ENCODE peak calls at places on chromosomes 16 and 17, in ten cellular contexts. One of them, this sample, is unnamed.

GRCh38 chr17:44074231-44074910 is 3.8 kb downstream of the G6PC3 start:
- DNase-seq in HuH-7.5: no peak
- DNase-seq in activated CD4-positive, alpha-beta T cell treated with anti-CD3 and anti-CD28 coated beads, Interleukin-2, amount 10 ng/mL, durations not matched to agents 7 days and 5 days: no peak
- DNase-seq in A549: no peak
- DNase-seq in HT1080: no peak
- DNase-seq in HAP-1: no peak
- DNase-seq in brain microvascular endothelial cell: no peak
- DNase-seq in RPMI7951: no peak
- DNase-seq in activated T-cell treated with anti-CD3 and anti-CD28 coated beads, Interleukin-2, amount 50 U/mL, for 24 hours: no peak
- DNase-seq in NCI-H1417: peak; percentile 31
- DNase-seq in this sample: no peak

GRCh38 chr16:89700100-89700648 is 1.3 kb downstream of the SPATA2L start:
- DNase-seq in NCI-H1417: peak; percentile 98
- DNase-seq in HAP-1: peak; percentile 100
- DNase-seq in RPMI7951: peak; percentile 96
- DNase-seq in brain microvascular endothelial cell: peak; percentile 96
- DNase-seq in activated T-cell treated with anti-CD3 and anti-CD28 coated beads, Interleukin-2, amount 50 U/mL, for 24 hours: peak; percentile 97
- DNase-seq in activated CD4-positive, alpha-beta T cell treated with anti-CD3 and anti-CD28 coated beads, Interleukin-2, amount 10 ng/mL, durations not matched to agents 7 days and 5 days: peak; percentile 96
- DNase-seq in A549: peak; percentile 99
- DNase-seq in HuH-7.5: peak; percentile 99
- DNase-seq in HT1080: peak; percentile 96
- DNase-seq in this sample: peak; percentile 99

GRCh38 chr17:3802461-3803307 is 1.7 kb upstream of the ITGAE start:
- DNase-seq in HuH-7.5: peak; percentile 58
- DNase-seq in HAP-1: no peak
- DNase-seq in A549: no peak
- DNase-seq in RPMI7951: peak; percentile 73
- DNase-seq in activated CD4-positive, alpha-beta T cell treated with anti-CD3 and anti-CD28 coated beads, Interleukin-2, amount 10 ng/mL, durations not matched to agents 7 days and 5 days: no peak
- DNase-seq in brain microvascular endothelial cell: peak; percentile 75
- DNase-seq in HT1080: peak; percentile 91
- DNase-seq in NCI-H1417: no peak
- DNase-seq in activated T-cell treated with anti-CD3 and anti-CD28 coated beads, Interleukin-2, amount 50 U/mL, for 24 hours: no peak
- DNase-seq in this sample: peak; percentile 54

GRCh38 chr17:78751447-78752067 is 30.5 kb downstream of the CYTH1 start:
- DNase-seq in RPMI7951: no peak
- DNase-seq in HuH-7.5: no peak
- DNase-seq in activated T-cell treated with anti-CD3 and anti-CD28 coated beads, Interleukin-2, amount 50 U/mL, for 24 hours: no peak
- DNase-seq in HAP-1: no peak
- DNase-seq in NCI-H1417: no peak
- DNase-seq in activated CD4-positive, alpha-beta T cell treated with anti-CD3 and anti-CD28 coated beads, Interleukin-2, amount 10 ng/mL, durations not matched to agents 7 days and 5 days: no peak
- DNase-seq in HT1080: no peak
- DNase-seq in A549: no peak
- DNase-seq in brain microvascular endothelial cell: no peak
- DNase-seq in this sample: no peak

GRCh38 chr16:55225972-55226542 is 97.9 kb upstream of the IRX6 start:
- DNase-seq in brain microvascular endothelial cell: no peak
- DNase-seq in HT1080: peak; percentile 32
- DNase-seq in HAP-1: no peak
- DNase-seq in HuH-7.5: no peak
- DNase-seq in activated CD4-positive, alpha-beta T cell treated with anti-CD3 and anti-CD28 coated beads, Interleukin-2, amount 10 ng/mL, durations not matched to agents 7 days and 5 days: no peak
- DNase-seq in RPMI7951: no peak
- DNase-seq in NCI-H1417: no peak
- DNase-seq in A549: no peak
- DNase-seq in activated T-cell treated with anti-CD3 and anti-CD28 coated beads, Interleukin-2, amount 50 U/mL, for 24 hours: no peak
- DNase-seq in this sample: no peak

GRCh38 chr16:75097941-75098897 is 18.4 kb downstream of the LDHD start:
- DNase-seq in HAP-1: no peak
- DNase-seq in A549: no peak
- DNase-seq in activated T-cell treated with anti-CD3 and anti-CD28 coated beads, Interleukin-2, amount 50 U/mL, for 24 hours: peak; percentile 81
- DNase-seq in HT1080: no peak
- DNase-seq in activated CD4-positive, alpha-beta T cell treated with anti-CD3 and anti-CD28 coated beads, Interleukin-2, amount 10 ng/mL, durations not matched to agents 7 days and 5 days: peak; percentile 54
- DNase-seq in HuH-7.5: no peak
- DNase-seq in NCI-H1417: no peak
- DNase-seq in brain microvascular endothelial cell: no peak
- DNase-seq in RPMI7951: no peak
- DNase-seq in this sample: no peak

GRCh38 chr16:56279132-56279531 is 87.8 kb downstream of the GNAO1 start:
- DNase-seq in activated CD4-positive, alpha-beta T cell treated with anti-CD3 and anti-CD28 coated beads, Interleukin-2, amount 10 ng/mL, durations not matched to agents 7 days and 5 days: peak; percentile 74
- DNase-seq in RPMI7951: no peak
- DNase-seq in brain microvascular endothelial cell: no peak
- DNase-seq in HAP-1: no peak
- DNase-seq in HuH-7.5: no peak
- DNase-seq in activated T-cell treated with anti-CD3 and anti-CD28 coated beads, Interleukin-2, amount 50 U/mL, for 24 hours: peak; percentile 64
- DNase-seq in HT1080: no peak
- DNase-seq in NCI-H1417: no peak
- DNase-seq in A549: no peak
- DNase-seq in this sample: no peak

GRCh38 chr17:35841505-35841904 is 27.2 kb downstream of the HEATR9 start:
- DNase-seq in HuH-7.5: no peak
- DNase-seq in HAP-1: no peak
- DNase-seq in HT1080: peak; percentile 34
- DNase-seq in activated T-cell treated with anti-CD3 and anti-CD28 coated beads, Interleukin-2, amount 50 U/mL, for 24 hours: no peak
- DNase-seq in A549: no peak
- DNase-seq in brain microvascular endothelial cell: peak; percentile 31
- DNase-seq in RPMI7951: peak; percentile 27
- DNase-seq in activated CD4-positive, alpha-beta T cell treated with anti-CD3 and anti-CD28 coated beads, Interleukin-2, amount 10 ng/mL, durations not matched to agents 7 days and 5 days: no peak
- DNase-seq in NCI-H1417: no peak
- DNase-seq in this sample: no peak

GRCh38 chr16:84223456-84223855 is 16.4 kb downstream of the KCNG4 start:
- DNase-seq in RPMI7951: no peak
- DNase-seq in activated CD4-positive, alpha-beta T cell treated with anti-CD3 and anti-CD28 coated beads, Interleukin-2, amount 10 ng/mL, durations not matched to agents 7 days and 5 days: no peak
- DNase-seq in brain microvascular endothelial cell: no peak
- DNase-seq in HT1080: no peak
- DNase-seq in A549: no peak
- DNase-seq in HuH-7.5: no peak
- DNase-seq in HAP-1: no peak
- DNase-seq in NCI-H1417: no peak
- DNase-seq in activated T-cell treated with anti-CD3 and anti-CD28 coated beads, Interleukin-2, amount 50 U/mL, for 24 hours: no peak
- DNase-seq in this sample: no peak

GRCh38 chr17:58121925-58122324 is 26.3 kb upstream of the OR4D1 start:
- DNase-seq in RPMI7951: peak; percentile 55
- DNase-seq in brain microvascular endothelial cell: peak; percentile 25
- DNase-seq in activated CD4-positive, alpha-beta T cell treated with anti-CD3 and anti-CD28 coated beads, Interleukin-2, amount 10 ng/mL, durations not matched to agents 7 days and 5 days: peak; percentile 63
- DNase-seq in HAP-1: peak; percentile 15
- DNase-seq in A549: peak; percentile 76
- DNase-seq in HuH-7.5: no peak
- DNase-seq in HT1080: peak; percentile 32
- DNase-seq in NCI-H1417: peak; percentile 9
- DNase-seq in activated T-cell treated with anti-CD3 and anti-CD28 coated beads, Interleukin-2, amount 50 U/mL, for 24 hours: no peak
- DNase-seq in this sample: no peak

GRCh38 chr17:65820306-65820705 is 258.9 kb upstream of the AXIN2 start:
- DNase-seq in HT1080: no peak
- DNase-seq in HuH-7.5: no peak
- DNase-seq in A549: no peak
- DNase-seq in activated CD4-positive, alpha-beta T cell treated with anti-CD3 and anti-CD28 coated beads, Interleukin-2, amount 10 ng/mL, durations not matched to agents 7 days and 5 days: no peak
- DNase-seq in activated T-cell treated with anti-CD3 and anti-CD28 coated beads, Interleukin-2, amount 50 U/mL, for 24 hours: no peak
- DNase-seq in NCI-H1417: no peak
- DNase-seq in RPMI7951: no peak
- DNase-seq in HAP-1: no peak
- DNase-seq in brain microvascular endothelial cell: no peak
- DNase-seq in this sample: no peak

GRCh38 chr17:6641374-6641818 is 536 bp downstream of the TXNDC17 start:
- DNase-seq in HT1080: peak; percentile 10
- DNase-seq in RPMI7951: no peak
- DNase-seq in activated CD4-positive, alpha-beta T cell treated with anti-CD3 and anti-CD28 coated beads, Interleukin-2, amount 10 ng/mL, durations not matched to agents 7 days and 5 days: peak; percentile 21
- DNase-seq in brain microvascular endothelial cell: no peak
- DNase-seq in NCI-H1417: no peak
- DNase-seq in A549: no peak
- DNase-seq in HuH-7.5: no peak
- DNase-seq in activated T-cell treated with anti-CD3 and anti-CD28 coated beads, Interleukin-2, amount 50 U/mL, for 24 hours: peak; percentile 44
- DNase-seq in HAP-1: peak; percentile 40
- DNase-seq in this sample: no peak

GRCh38 chr17:2396568-2397246 is 4.2 kb downstream of the MNT start:
- DNase-seq in RPMI7951: peak; percentile 98
- DNase-seq in HAP-1: peak; percentile 96
- DNase-seq in HT1080: peak; percentile 97
- DNase-seq in activated CD4-positive, alpha-beta T cell treated with anti-CD3 and anti-CD28 coated beads, Interleukin-2, amount 10 ng/mL, durations not matched to agents 7 days and 5 days: peak; percentile 53
- DNase-seq in NCI-H1417: peak; percentile 36
- DNase-seq in HuH-7.5: peak; percentile 72
- DNase-seq in brain microvascular endothelial cell: peak; percentile 97
- DNase-seq in A549: peak; percentile 98
- DNase-seq in activated T-cell treated with anti-CD3 and anti-CD28 coated beads, Interleukin-2, amount 50 U/mL, for 24 hours: peak; percentile 70
- DNase-seq in this sample: peak; percentile 91

GRCh38 chr16:53773881-53774280 is 69.9 kb downstream of the FTO start:
- DNase-seq in activated T-cell treated with anti-CD3 and anti-CD28 coated beads, Interleukin-2, amount 50 U/mL, for 24 hours: no peak
- DNase-seq in HAP-1: no peak
- DNase-seq in HT1080: no peak
- DNase-seq in NCI-H1417: no peak
- DNase-seq in activated CD4-positive, alpha-beta T cell treated with anti-CD3 and anti-CD28 coated beads, Interleukin-2, amount 10 ng/mL, durations not matched to agents 7 days and 5 days: no peak
- DNase-seq in RPMI7951: peak; percentile 41
- DNase-seq in A549: no peak
- DNase-seq in HuH-7.5: no peak
- DNase-seq in brain microvascular endothelial cell: no peak
- DNase-seq in this sample: no peak

GRCh38 chr17:75965468-75965867 is 13.5 kb downstream of the ACOX1 start:
- DNase-seq in A549: no peak
- DNase-seq in NCI-H1417: no peak
- DNase-seq in activated T-cell treated with anti-CD3 and anti-CD28 coated beads, Interleukin-2, amount 50 U/mL, for 24 hours: no peak
- DNase-seq in brain microvascular endothelial cell: no peak
- DNase-seq in RPMI7951: no peak
- DNase-seq in HuH-7.5: no peak
- DNase-seq in activated CD4-positive, alpha-beta T cell treated with anti-CD3 and anti-CD28 coated beads, Interleukin-2, amount 10 ng/mL, durations not matched to agents 7 days and 5 days: no peak
- DNase-seq in HAP-1: no peak
- DNase-seq in HT1080: no peak
- DNase-seq in this sample: no peak

GRCh38 chr16:13436641-13437423 is 483.1 kb upstream of the ERCC4 start:
- DNase-seq in RPMI7951: peak; percentile 81
- DNase-seq in A549: peak; percentile 9
- DNase-seq in NCI-H1417: no peak
- DNase-seq in HAP-1: no peak
- DNase-seq in HuH-7.5: no peak
- DNase-seq in activated CD4-positive, alpha-beta T cell treated with anti-CD3 and anti-CD28 coated beads, Interleukin-2, amount 10 ng/mL, durations not matched to agents 7 days and 5 days: no peak
- DNase-seq in HT1080: peak; percentile 88
- DNase-seq in brain microvascular endothelial cell: no peak
- DNase-seq in activated T-cell treated with anti-CD3 and anti-CD28 coated beads, Interleukin-2, amount 50 U/mL, for 24 hours: no peak
- DNase-seq in this sample: no peak

GRCh38 chr16:2485811-2486507 is 11.0 kb downstream of the TBC1D24 start:
- DNase-seq in activated T-cell treated with anti-CD3 and anti-CD28 coated beads, Interleukin-2, amount 50 U/mL, for 24 hours: no peak
- DNase-seq in HuH-7.5: no peak
- DNase-seq in HT1080: no peak
- DNase-seq in A549: no peak
- DNase-seq in HAP-1: no peak
- DNase-seq in NCI-H1417: no peak
- DNase-seq in activated CD4-positive, alpha-beta T cell treated with anti-CD3 and anti-CD28 coated beads, Interleukin-2, amount 10 ng/mL, durations not matched to agents 7 days and 5 days: no peak
- DNase-seq in brain microvascular endothelial cell: no peak
- DNase-seq in RPMI7951: no peak
- DNase-seq in this sample: no peak

GRCh38 chr16:922051-922450 is 48.7 kb downstream of the LMF1 start:
- DNase-seq in A549: no peak
- DNase-seq in HuH-7.5: no peak
- DNase-seq in NCI-H1417: no peak
- DNase-seq in brain microvascular endothelial cell: no peak
- DNase-seq in HAP-1: no peak
- DNase-seq in activated T-cell treated with anti-CD3 and anti-CD28 coated beads, Interleukin-2, amount 50 U/mL, for 24 hours: no peak
- DNase-seq in activated CD4-positive, alpha-beta T cell treated with anti-CD3 and anti-CD28 coated beads, Interleukin-2, amount 10 ng/mL, durations not matched to agents 7 days and 5 days: no peak
- DNase-seq in HT1080: no peak
- DNase-seq in RPMI7951: no peak
- DNase-seq in this sample: no peak

GRCh38 chr17:66135219-66135618 is 56.7 kb downstream of the CEP112 start:
- DNase-seq in NCI-H1417: no peak
- DNase-seq in HT1080: no peak
- DNase-seq in A549: no peak
- DNase-seq in HAP-1: no peak
- DNase-seq in HuH-7.5: no peak
- DNase-seq in activated CD4-positive, alpha-beta T cell treated with anti-CD3 and anti-CD28 coated beads, Interleukin-2, amount 10 ng/mL, durations not matched to agents 7 days and 5 days: no peak
- DNase-seq in activated T-cell treated with anti-CD3 and anti-CD28 coated beads, Interleukin-2, amount 50 U/mL, for 24 hours: no peak
- DNase-seq in brain microvascular endothelial cell: no peak
- DNase-seq in RPMI7951: no peak
- DNase-seq in this sample: no peak

GRCh38 chr16:58543685-58544084 is 28.4 kb downstream of the SETD6 start:
- DNase-seq in brain microvascular endothelial cell: no peak
- DNase-seq in HT1080: no peak
- DNase-seq in A549: no peak
- DNase-seq in activated CD4-positive, alpha-beta T cell treated with anti-CD3 and anti-CD28 coated beads, Interleukin-2, amount 10 ng/mL, durations not matched to agents 7 days and 5 days: no peak
- DNase-seq in HuH-7.5: no peak
- DNase-seq in NCI-H1417: no peak
- DNase-seq in RPMI7951: no peak
- DNase-seq in activated T-cell treated with anti-CD3 and anti-CD28 coated beads, Interleukin-2, amount 50 U/mL, for 24 hours: no peak
- DNase-seq in HAP-1: no peak
- DNase-seq in this sample: no peak

GRCh38 chr16:87057291-87057881 is 259.8 kb downstream of the C16orf95 start:
- DNase-seq in HAP-1: no peak
- DNase-seq in HT1080: no peak
- DNase-seq in activated CD4-positive, alpha-beta T cell treated with anti-CD3 and anti-CD28 coated beads, Interleukin-2, amount 10 ng/mL, durations not matched to agents 7 days and 5 days: no peak
- DNase-seq in activated T-cell treated with anti-CD3 and anti-CD28 coated beads, Interleukin-2, amount 50 U/mL, for 24 hours: no peak
- DNase-seq in NCI-H1417: no peak
- DNase-seq in RPMI7951: peak; percentile 33
- DNase-seq in brain microvascular endothelial cell: no peak
- DNase-seq in HuH-7.5: no peak
- DNase-seq in A549: no peak
- DNase-seq in this sample: no peak

GRCh38 chr17:74773871-74774286 is 2.3 kb downstream of the NAT9 start:
- DNase-seq in HuH-7.5: no peak
- DNase-seq in activated CD4-positive, alpha-beta T cell treated with anti-CD3 and anti-CD28 coated beads, Interleukin-2, amount 10 ng/mL, durations not matched to agents 7 days and 5 days: no peak
- DNase-seq in A549: no peak
- DNase-seq in HAP-1: no peak
- DNase-seq in NCI-H1417: no peak
- DNase-seq in activated T-cell treated with anti-CD3 and anti-CD28 coated beads, Interleukin-2, amount 50 U/mL, for 24 hours: no peak
- DNase-seq in HT1080: peak; percentile 50
- DNase-seq in brain microvascular endothelial cell: peak; percentile 63
- DNase-seq in RPMI7951: peak; percentile 41
- DNase-seq in this sample: no peak